ENCODE peak calls at places on chromosomes 1 and 21, in five cellular contexts. X, V, J, M and S are unnamed samples. For H3K27me3, the result is how much of the 10 kb centered on the place peaks cover.

GRCh38 chr1:233038581-233038980 is 88.2 kb downstream of the NTPCR start:
- DNase-seq in X (no peak), V (no peak), J (no peak), M (no peak), S (no peak)

GRCh38 chr1:30641557-30642353 is 81.6 kb downstream of the MATN1 start:
- DNase-seq in X (no peak), V (no peak), J (no peak), M (no peak), S (no peak)

GRCh38 chr1:7389201-7389785 is 381.8 kb upstream of the VAMP3 start:
- DNase-seq in X (peak), V (no peak), J (no peak), M (no peak), S (peak)

GRCh38 chr1:43719063-43719462 is 11.7 kb downstream of the ST3GAL3 start:
- DNase-seq in X (no peak), V (no peak), J (no peak), M (no peak), S (no peak)

GRCh38 chr21:15826147-15826780 is 96.5 kb downstream of the USP25 start:
- DNase-seq in X (peak), V (peak), J (peak), M (no peak), S (no peak)

GRCh38 chr1:101567582-101568189 is 330.9 kb downstream of the S1PR1 start:
- DNase-seq in X (peak), V (peak), J (peak), M (no peak), S (no peak)

GRCh38 chr1:170959385-170959784 is 24.1 kb downstream of the MROH9 start:
- DNase-seq in X (no peak), V (no peak), J (no peak), M (no peak), S (no peak)

GRCh38 chr1:68470388-68470970 is 20.7 kb upstream of the RPE65 start:
- DNase-seq in X (peak), V (no peak), J (no peak), M (no peak), S (no peak)

GRCh38 chr1:67642694-67643093 is 42.3 kb upstream of the GADD45A start:
- DNase-seq in X (peak), V (no peak), J (no peak), M (no peak), S (no peak)

GRCh38 chr1:152313970-152314369 is 11.1 kb downstream of the FLG start:
- DNase-seq in X (no peak), V (no peak), J (no peak), M (no peak), S (no peak)

GRCh38 chr21:43876605-43877004 is 11.6 kb downstream of the AGPAT3 start:
- DNase-seq in X (no peak), V (no peak), J (no peak), M (no peak), S (no peak)

GRCh38 chr1:152035406-152036315 is 1.1 kb downstream of the S100A11 start:
- DNase-seq in X (peak), V (peak), J (peak), M (no peak), S (no peak)

GRCh38 chr1:41388517-41388916 is 27.3 kb downstream of the FOXO6 start:
- DNase-seq in X (no peak), V (no peak), J (no peak), M (no peak), S (no peak)
- H3K27me3 ChIP-seq in X (under half), V (under half), J (under half), M (under half), S (under half)

DNA sequence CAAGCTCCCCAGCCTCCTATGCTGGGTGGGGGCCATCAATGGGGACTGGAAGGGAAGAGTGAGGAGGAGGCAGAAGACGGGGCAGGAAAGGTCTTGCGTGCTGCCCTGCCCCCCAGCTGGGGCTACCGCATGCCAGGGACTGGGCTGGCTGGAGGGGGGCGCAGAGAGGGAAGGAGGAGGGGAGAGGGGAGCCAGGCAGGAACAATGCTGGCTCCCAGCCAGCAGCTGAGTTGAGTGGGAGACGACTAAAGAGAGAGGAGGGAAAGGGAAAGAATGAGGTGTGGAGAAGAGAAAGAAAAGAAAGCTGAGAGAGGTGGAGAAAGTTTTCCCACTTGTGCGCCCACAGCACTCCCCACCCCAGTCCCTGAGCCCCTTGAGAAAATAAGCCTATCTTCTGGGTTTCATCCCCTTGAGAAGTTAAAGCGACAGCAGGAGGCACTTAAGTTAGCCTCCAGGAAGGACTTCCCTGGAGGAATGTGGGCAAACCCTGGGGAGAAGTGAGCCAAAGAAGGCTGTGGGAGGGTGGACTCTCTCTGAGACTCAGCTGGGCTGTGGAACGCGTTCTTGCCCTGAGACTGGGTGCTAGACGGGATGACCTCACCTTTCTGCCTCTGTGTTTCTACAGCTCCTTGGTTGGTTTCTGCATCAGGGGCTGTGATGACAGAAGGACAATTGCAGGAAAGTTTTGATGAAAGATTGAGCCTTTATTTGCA is 12.9 kb upstream of the NES start:
- DNase-seq in X (peak), V (no peak), J (no peak), M (no peak), S (no peak)
- H3K27me3 ChIP-seq in X (under half), V (under half), J (half or more), M (under half), S (under half)

GRCh38 chr21:38476385-38476784 is 21.9 kb downstream of the ERG start:
- DNase-seq in X (peak), V (no peak), J (no peak), M (no peak), S (no peak)
- H3K27me3 ChIP-seq in X (under half), V (under half), J (under half), M (under half), S (under half)

DNA sequence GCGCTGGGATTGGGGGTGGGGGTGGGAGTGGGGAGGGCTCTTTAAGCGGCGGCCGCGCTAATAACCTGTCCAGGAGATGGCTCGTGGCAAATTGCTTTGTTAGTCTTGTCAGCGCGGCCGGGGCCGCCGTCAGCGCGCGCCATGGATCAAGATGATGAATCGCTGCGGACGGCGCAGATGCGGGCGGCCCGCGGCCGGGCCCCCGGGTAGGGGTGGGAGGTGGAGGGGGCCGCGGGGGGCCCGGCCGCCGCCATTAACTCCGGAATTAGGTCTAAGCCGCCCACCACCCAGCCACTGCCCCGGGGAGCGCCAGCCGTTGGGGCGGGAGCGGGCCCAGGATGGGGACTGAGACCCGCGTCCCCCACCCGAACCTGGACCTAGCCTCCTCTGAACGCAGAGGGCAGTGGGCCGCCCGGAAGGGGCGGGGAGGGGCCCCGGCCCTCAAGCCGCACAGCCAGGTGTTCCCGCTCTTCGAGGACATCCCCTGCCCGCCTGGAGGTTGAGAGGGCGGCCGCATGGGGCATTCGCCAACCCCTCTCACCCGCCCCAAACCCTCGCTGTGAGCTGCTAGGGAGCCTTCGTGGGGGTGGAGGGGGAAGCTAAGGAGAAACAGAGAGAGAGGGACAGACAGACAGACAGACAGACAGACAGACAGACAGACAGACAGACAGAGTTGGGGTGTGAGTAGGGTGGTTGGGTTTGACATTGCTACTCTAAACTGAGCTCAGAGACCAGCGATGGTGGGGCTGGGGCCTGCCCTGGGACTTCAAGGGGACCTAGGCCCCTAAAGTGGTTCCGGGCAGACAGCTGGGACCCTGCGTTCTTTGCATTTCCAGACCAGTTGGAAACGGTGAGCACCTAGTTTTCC is 3.8 kb upstream of the DMBX1 start:
- DNase-seq in X (no peak), V (no peak), J (no peak), M (no peak), S (no peak)
- H3K27me3 ChIP-seq in X (half or more), V (half or more), J (half or more), M (under half), S (under half)

GRCh38 chr1:207317561-207317960 is 3.9 kb upstream of the CD55 start:
- DNase-seq in X (no peak), V (no peak), J (no peak), M (no peak), S (no peak)
- H3K27me3 ChIP-seq in X (under half), V (under half), J (under half), M (under half), S (under half)

DNA sequence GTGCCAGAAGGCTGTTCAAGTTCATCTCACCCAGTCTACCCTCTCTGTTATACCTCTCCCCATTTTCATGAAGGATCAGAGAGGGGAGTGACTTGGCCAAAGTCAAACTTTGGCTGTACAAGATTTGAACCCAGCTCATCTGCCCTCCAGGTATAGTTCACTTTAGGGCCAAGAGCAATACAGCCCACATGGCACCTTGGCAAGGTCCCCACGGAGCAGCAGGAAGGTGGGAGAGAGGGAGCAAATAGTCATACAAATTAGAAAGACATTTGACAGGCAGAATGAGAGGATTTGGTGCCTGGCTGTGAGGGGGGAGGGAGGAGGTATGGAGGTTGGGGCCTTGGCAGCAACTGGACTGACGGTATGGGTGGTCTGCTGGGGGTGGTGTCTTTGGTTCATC is 1.0 kb downstream of the HPCAL4 start:
- DNase-seq in X (no peak), V (no peak), J (no peak), M (no peak), S (no peak)
- H3K27me3 ChIP-seq in X (half or more), V (under half), J (half or more), M (under half), S (under half)

DNA sequence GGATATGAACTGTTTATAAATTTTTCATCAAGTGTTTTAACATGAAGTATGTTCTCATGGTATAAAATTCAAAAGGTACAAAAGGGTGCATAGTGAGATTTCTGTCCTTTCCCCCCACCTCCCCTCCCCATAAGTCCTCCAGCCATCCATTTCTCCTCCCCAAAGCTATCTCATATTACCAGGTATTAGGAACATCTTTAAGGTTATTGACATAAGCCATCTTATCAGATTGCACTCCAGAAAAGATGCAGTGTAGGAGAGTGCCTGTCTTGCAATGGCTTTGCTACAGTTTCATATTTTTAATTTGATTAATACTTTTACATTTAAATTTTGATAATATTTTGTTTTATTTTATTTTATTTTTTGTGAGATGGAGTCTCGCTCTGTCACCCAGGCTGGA is 13.5 kb upstream of the HPCAL4 start:
- DNase-seq in X (no peak), V (no peak), J (no peak), M (no peak), S (no peak)
- H3K27me3 ChIP-seq in X (under half), V (under half), J (under half), M (under half), S (under half)

GRCh38 chr21:45613396-45613795 is 30.1 kb upstream of the PCBP3 start:
- DNase-seq in X (no peak), V (no peak), J (no peak), M (peak), S (no peak)

GRCh38 chr21:45611296-45611695 is 32.2 kb upstream of the PCBP3 start:
- DNase-seq in X (no peak), V (no peak), J (no peak), M (peak), S (peak)

GRCh38 chr21:45615145-45615711 is 28.3 kb upstream of the PCBP3 start:
- DNase-seq in X (no peak), V (peak), J (peak), M (peak), S (no peak)

GRCh38 chr21:45612096-45613019 is 31.2 kb upstream of the PCBP3 start:
- DNase-seq in X (no peak), V (no peak), J (peak), M (peak), S (no peak)

GRCh38 chr21:45613881-45614280 is 29.6 kb upstream of the PCBP3 start:
- DNase-seq in X (no peak), V (no peak), J (no peak), M (no peak), S (no peak)
- H3K27me3 ChIP-seq in X (under half), V (under half), J (under half), M (under half), S (under half)

GRCh38 chr1:20017741-20018140 is 38.3 kb upstream of the PLA2G2A start:
- DNase-seq in X (no peak), V (no peak), J (no peak), M (no peak), S (no peak)
- H3K27me3 ChIP-seq in X (under half), V (under half), J (under half), M (under half), S (under half)

DNA sequence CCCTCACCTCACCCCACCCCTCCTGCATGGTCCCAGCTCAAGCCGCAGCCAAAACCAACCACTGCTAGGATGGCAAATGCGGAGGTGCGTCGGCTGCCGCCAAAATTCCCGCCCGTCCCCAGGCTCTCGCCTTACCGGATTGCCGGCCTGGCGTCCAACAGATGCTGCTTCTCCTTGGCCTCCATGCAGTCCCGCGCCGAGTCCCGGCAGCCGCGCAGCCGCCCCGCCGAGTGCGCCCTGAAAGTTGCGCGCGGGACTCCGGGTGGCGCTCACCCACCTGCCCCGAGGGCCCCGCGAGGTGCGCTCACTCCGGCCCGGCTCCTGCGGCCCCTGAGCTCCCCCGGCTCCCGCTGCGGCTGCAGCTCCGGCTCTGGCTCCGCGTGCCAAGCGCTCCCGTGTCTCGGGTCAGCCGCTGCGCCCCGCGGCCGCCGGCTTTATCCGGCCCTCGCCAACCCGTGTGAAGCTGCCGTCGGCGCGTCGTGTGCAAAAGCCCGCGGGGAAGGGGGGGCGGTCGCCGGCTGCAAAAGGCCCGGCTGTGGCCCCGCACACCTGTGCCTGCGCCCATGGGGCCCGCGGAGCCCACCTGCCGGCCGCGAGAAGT is at the start of gene SLC30A2:
- DNase-seq in X (no peak), V (no peak), J (no peak), M (no peak), S (no peak)
- H3K27me3 ChIP-seq in X (half or more), V (under half), J (half or more), M (under half), S (under half)